ENCODE peak calls at places on chromosome 9, in five cellular contexts. One of them, this sample, is unnamed. For H3K36me3, the result is how much of the 10 kb centered on the place peaks cover.

GRCh38 chr9:12723409-12724028 is 30.3 kb downstream of the TYRP1 start:
- DNase-seq in right lobe of liver: no peak
- DNase-seq in heart right ventricle: no peak
- DNase-seq in vagina: no peak
- DNase-seq in endodermal cell: no peak
- DNase-seq in this sample: no peak

GRCh38 chr9:12640021-12640587 is 53.1 kb upstream of the TYRP1 start:
- DNase-seq in right lobe of liver: no peak
- DNase-seq in heart right ventricle: no peak
- DNase-seq in vagina: no peak
- DNase-seq in endodermal cell: no peak
- DNase-seq in this sample: no peak

GRCh38 chr9:130689937-130690700 is 3.5 kb upstream of the EXOSC2 start:
- DNase-seq in right lobe of liver: no peak
- DNase-seq in heart right ventricle: peak
- DNase-seq in vagina: peak
- DNase-seq in endodermal cell: peak
- DNase-seq in this sample: peak

GRCh38 chr9:113468716-113469448 is 5.4 kb downstream of the RGS3 start:
- DNase-seq in right lobe of liver: peak
- DNase-seq in heart right ventricle: peak
- DNase-seq in vagina: no peak
- DNase-seq in endodermal cell: peak
- DNase-seq in this sample: no peak

GRCh38 chr9:14037331-14037730 is 276.6 kb downstream of the NFIB start:
- DNase-seq in right lobe of liver: no peak
- DNase-seq in heart right ventricle: no peak
- DNase-seq in vagina: no peak
- DNase-seq in endodermal cell: no peak
- DNase-seq in this sample: no peak

GRCh38 chr9:137968235-137968634 is 90.7 kb downstream of the CACNA1B start:
- DNase-seq in right lobe of liver: no peak
- DNase-seq in heart right ventricle: no peak
- DNase-seq in vagina: no peak
- DNase-seq in endodermal cell: peak
- DNase-seq in this sample: peak

GRCh38 chr9:79685576-79685975 is 113.8 kb downstream of the TLE4 start:
- DNase-seq in right lobe of liver: no peak
- DNase-seq in heart right ventricle: no peak
- DNase-seq in vagina: no peak
- DNase-seq in endodermal cell: no peak
- DNase-seq in this sample: no peak

GRCh38 chr9:110148868-110149267 is 59.1 kb downstream of the C9orf152 start:
- DNase-seq in right lobe of liver: no peak
- DNase-seq in heart right ventricle: no peak
- DNase-seq in vagina: no peak
- DNase-seq in endodermal cell: no peak
- DNase-seq in this sample: no peak

GRCh38 chr9:18743976-18744375 is 270.0 kb downstream of the ADAMTSL1 start:
- DNase-seq in right lobe of liver: no peak
- DNase-seq in heart right ventricle: no peak
- DNase-seq in vagina: no peak
- DNase-seq in endodermal cell: no peak
- DNase-seq in this sample: no peak

GRCh38 chr9:15697459-15697858 is 144.6 kb downstream of the CCDC171 start:
- DNase-seq in right lobe of liver: no peak
- DNase-seq in heart right ventricle: no peak
- DNase-seq in vagina: no peak
- DNase-seq in endodermal cell: no peak
- DNase-seq in this sample: no peak

GRCh38 chr9:121138561-121138960 is 63.1 kb downstream of the RAB14 start:
- DNase-seq in right lobe of liver: no peak
- DNase-seq in heart right ventricle: no peak
- DNase-seq in vagina: no peak
- DNase-seq in endodermal cell: no peak
- DNase-seq in this sample: no peak
- H3K36me3 ChIP-seq in right lobe of liver: under half
- H3K36me3 ChIP-seq in heart right ventricle: half or more
- H3K36me3 ChIP-seq in vagina: under half
- H3K36me3 ChIP-seq in endodermal cell: under half
- H3K36me3 ChIP-seq in this sample: half or more

GRCh38 chr9:36337002-36337401 is 63.1 kb downstream of the RNF38 start:
- DNase-seq in right lobe of liver: no peak
- DNase-seq in heart right ventricle: no peak
- DNase-seq in vagina: no peak
- DNase-seq in endodermal cell: no peak
- DNase-seq in this sample: no peak
- H3K36me3 ChIP-seq in right lobe of liver: under half
- H3K36me3 ChIP-seq in heart right ventricle: half or more
- H3K36me3 ChIP-seq in vagina: under half
- H3K36me3 ChIP-seq in endodermal cell: half or more
- H3K36me3 ChIP-seq in this sample: half or more

GRCh38 chr9:35380016-35380415 is 109.9 kb upstream of the RUSC2 start:
- DNase-seq in right lobe of liver: no peak
- DNase-seq in heart right ventricle: no peak
- DNase-seq in vagina: no peak
- DNase-seq in endodermal cell: no peak
- DNase-seq in this sample: no peak
- H3K36me3 ChIP-seq in right lobe of liver: under half
- H3K36me3 ChIP-seq in heart right ventricle: half or more
- H3K36me3 ChIP-seq in vagina: under half
- H3K36me3 ChIP-seq in endodermal cell: under half
- H3K36me3 ChIP-seq in this sample: under half

DNA sequence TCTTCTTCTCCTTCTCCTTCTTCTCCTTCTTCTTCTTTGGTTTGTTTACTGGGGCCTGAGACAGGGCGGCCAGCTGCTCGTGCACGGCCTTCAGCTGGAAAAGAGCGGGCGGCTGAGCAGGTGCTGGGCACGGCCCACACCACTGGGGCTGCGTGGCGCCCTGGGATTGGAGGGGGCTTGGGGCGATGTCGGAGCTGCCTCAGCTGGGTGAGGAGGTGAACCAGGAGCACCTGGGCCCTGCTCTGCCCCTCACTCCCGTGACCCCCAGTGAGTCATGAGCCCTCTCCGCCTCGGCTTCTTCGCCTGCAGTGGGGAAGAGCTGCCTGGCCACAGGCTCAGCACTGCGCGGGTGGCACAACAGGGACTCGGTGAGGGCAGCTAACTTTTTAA is 14.9 kb downstream of the BRD3OS start:
- DNase-seq in right lobe of liver: no peak
- DNase-seq in heart right ventricle: no peak
- DNase-seq in vagina: no peak
- DNase-seq in endodermal cell: no peak
- DNase-seq in this sample: no peak
- H3K36me3 ChIP-seq in right lobe of liver: under half
- H3K36me3 ChIP-seq in heart right ventricle: half or more
- H3K36me3 ChIP-seq in vagina: under half
- H3K36me3 ChIP-seq in endodermal cell: half or more
- H3K36me3 ChIP-seq in this sample: half or more

GRCh38 chr9:120513825-120514598 is 66.0 kb downstream of the CDK5RAP2 start:
- DNase-seq in right lobe of liver: no peak
- DNase-seq in heart right ventricle: no peak
- DNase-seq in vagina: no peak
- DNase-seq in endodermal cell: no peak
- DNase-seq in this sample: no peak
- H3K36me3 ChIP-seq in right lobe of liver: under half
- H3K36me3 ChIP-seq in heart right ventricle: half or more
- H3K36me3 ChIP-seq in vagina: under half
- H3K36me3 ChIP-seq in endodermal cell: half or more
- H3K36me3 ChIP-seq in this sample: half or more

GRCh38 chr9:5735072-5735471 is 97.8 kb downstream of the ERMP1 start:
- DNase-seq in right lobe of liver: no peak
- DNase-seq in heart right ventricle: no peak
- DNase-seq in vagina: no peak
- DNase-seq in endodermal cell: no peak
- DNase-seq in this sample: no peak
- H3K36me3 ChIP-seq in right lobe of liver: under half
- H3K36me3 ChIP-seq in heart right ventricle: half or more
- H3K36me3 ChIP-seq in vagina: under half
- H3K36me3 ChIP-seq in endodermal cell: half or more
- H3K36me3 ChIP-seq in this sample: under half

This sample was measured in stomach.